ENCODE peak calls at places on chromosomes 5 and 9, in seven cellular contexts. One of them, this sample, is unnamed.
A peak's percentile ranks its signal among the peaks of the same experiment; 100 is the strongest.

GRCh38 chr9:121201045-121201737 is 478 bp downstream of the RAB14 start:
- DNase-seq in NCI-H748 treated with DMSO at 0.1 percent for 48 hours: no peak
- DNase-seq in stimulated activated CD8-positive, alpha-beta memory T cell treated with anti-CD3 and anti-CD28 coated beads, Interleukin-12 subunit alpha, Interleukin-12 subunit beta, amount 100 ng/mL, for 1 hour: peak; percentile 14
- DNase-seq in dermis microvascular lymphatic vessel endothelial cell: no peak
- DNase-seq in AML-193: no peak
- DNase-seq in naive thymus-derived CD8-positive, alpha-beta T cell: peak; percentile 61
- DNase-seq in endothelial cell: peak; percentile 49
- DNase-seq in this sample: peak; percentile 58

GRCh38 chr5:135020111-135020895 is 13.7 kb downstream of the PITX1 start:
- DNase-seq in NCI-H748 treated with DMSO at 0.1 percent for 48 hours: no peak
- DNase-seq in stimulated activated CD8-positive, alpha-beta memory T cell treated with anti-CD3 and anti-CD28 coated beads, Interleukin-12 subunit alpha, Interleukin-12 subunit beta, amount 100 ng/mL, for 1 hour: no peak
- DNase-seq in dermis microvascular lymphatic vessel endothelial cell: no peak
- DNase-seq in AML-193: no peak
- DNase-seq in naive thymus-derived CD8-positive, alpha-beta T cell: no peak
- DNase-seq in endothelial cell: no peak
- DNase-seq in this sample: no peak

GRCh38 chr5:14444988-14445387 is 136.6 kb upstream of the OTULINL start:
- DNase-seq in NCI-H748 treated with DMSO at 0.1 percent for 48 hours: no peak
- DNase-seq in stimulated activated CD8-positive, alpha-beta memory T cell treated with anti-CD3 and anti-CD28 coated beads, Interleukin-12 subunit alpha, Interleukin-12 subunit beta, amount 100 ng/mL, for 1 hour: no peak
- DNase-seq in dermis microvascular lymphatic vessel endothelial cell: no peak
- DNase-seq in AML-193: no peak
- DNase-seq in naive thymus-derived CD8-positive, alpha-beta T cell: no peak
- DNase-seq in endothelial cell: no peak
- DNase-seq in this sample: no peak

GRCh38 chr5:97618721-97619120 is 435.7 kb upstream of the RIOK2 start:
- DNase-seq in NCI-H748 treated with DMSO at 0.1 percent for 48 hours: no peak
- DNase-seq in stimulated activated CD8-positive, alpha-beta memory T cell treated with anti-CD3 and anti-CD28 coated beads, Interleukin-12 subunit alpha, Interleukin-12 subunit beta, amount 100 ng/mL, for 1 hour: no peak
- DNase-seq in dermis microvascular lymphatic vessel endothelial cell: no peak
- DNase-seq in AML-193: no peak
- DNase-seq in naive thymus-derived CD8-positive, alpha-beta T cell: no peak
- DNase-seq in endothelial cell: no peak
- DNase-seq in this sample: no peak

GRCh38 chr9:114958021-114958846 is 27.8 kb upstream of the TNFSF8 start:
- DNase-seq in NCI-H748 treated with DMSO at 0.1 percent for 48 hours: no peak
- DNase-seq in stimulated activated CD8-positive, alpha-beta memory T cell treated with anti-CD3 and anti-CD28 coated beads, Interleukin-12 subunit alpha, Interleukin-12 subunit beta, amount 100 ng/mL, for 1 hour: no peak
- DNase-seq in dermis microvascular lymphatic vessel endothelial cell: no peak
- DNase-seq in AML-193: peak; percentile 87
- DNase-seq in naive thymus-derived CD8-positive, alpha-beta T cell: no peak
- DNase-seq in endothelial cell: no peak
- DNase-seq in this sample: peak; percentile 34

GRCh38 chr9:134484479-134484878 is 157.1 kb upstream of the COL5A1 start:
- DNase-seq in NCI-H748 treated with DMSO at 0.1 percent for 48 hours: no peak
- DNase-seq in stimulated activated CD8-positive, alpha-beta memory T cell treated with anti-CD3 and anti-CD28 coated beads, Interleukin-12 subunit alpha, Interleukin-12 subunit beta, amount 100 ng/mL, for 1 hour: no peak
- DNase-seq in dermis microvascular lymphatic vessel endothelial cell: no peak
- DNase-seq in AML-193: no peak
- DNase-seq in naive thymus-derived CD8-positive, alpha-beta T cell: no peak
- DNase-seq in endothelial cell: no peak
- DNase-seq in this sample: no peak

GRCh38 chr5:2007906-2008437 is 125.2 kb upstream of the IRX4 start:
- DNase-seq in NCI-H748 treated with DMSO at 0.1 percent for 48 hours: no peak
- DNase-seq in stimulated activated CD8-positive, alpha-beta memory T cell treated with anti-CD3 and anti-CD28 coated beads, Interleukin-12 subunit alpha, Interleukin-12 subunit beta, amount 100 ng/mL, for 1 hour: no peak
- DNase-seq in dermis microvascular lymphatic vessel endothelial cell: no peak
- DNase-seq in AML-193: no peak
- DNase-seq in naive thymus-derived CD8-positive, alpha-beta T cell: no peak
- DNase-seq in endothelial cell: no peak
- DNase-seq in this sample: no peak

GRCh38 chr5:17399931-17400330 is 98.1 kb upstream of the TAF11L2 start:
- DNase-seq in NCI-H748 treated with DMSO at 0.1 percent for 48 hours: no peak
- DNase-seq in stimulated activated CD8-positive, alpha-beta memory T cell treated with anti-CD3 and anti-CD28 coated beads, Interleukin-12 subunit alpha, Interleukin-12 subunit beta, amount 100 ng/mL, for 1 hour: no peak
- DNase-seq in dermis microvascular lymphatic vessel endothelial cell: no peak
- DNase-seq in AML-193: no peak
- DNase-seq in naive thymus-derived CD8-positive, alpha-beta T cell: no peak
- DNase-seq in endothelial cell: no peak
- DNase-seq in this sample: no peak

GRCh38 chr5:68406767-68407232 is 191.2 kb downstream of the PIK3R1 start:
- DNase-seq in NCI-H748 treated with DMSO at 0.1 percent for 48 hours: peak; percentile 32
- DNase-seq in stimulated activated CD8-positive, alpha-beta memory T cell treated with anti-CD3 and anti-CD28 coated beads, Interleukin-12 subunit alpha, Interleukin-12 subunit beta, amount 100 ng/mL, for 1 hour: no peak
- DNase-seq in dermis microvascular lymphatic vessel endothelial cell: no peak
- DNase-seq in AML-193: no peak
- DNase-seq in naive thymus-derived CD8-positive, alpha-beta T cell: no peak
- DNase-seq in endothelial cell: no peak
- DNase-seq in this sample: no peak

GRCh38 chr5:102049517-102049916 is 246.6 kb downstream of the SLCO4C1 start:
- DNase-seq in NCI-H748 treated with DMSO at 0.1 percent for 48 hours: peak; percentile 82
- DNase-seq in stimulated activated CD8-positive, alpha-beta memory T cell treated with anti-CD3 and anti-CD28 coated beads, Interleukin-12 subunit alpha, Interleukin-12 subunit beta, amount 100 ng/mL, for 1 hour: no peak
- DNase-seq in dermis microvascular lymphatic vessel endothelial cell: peak; percentile 11
- DNase-seq in AML-193: peak; percentile 48
- DNase-seq in naive thymus-derived CD8-positive, alpha-beta T cell: no peak
- DNase-seq in endothelial cell: no peak
- DNase-seq in this sample: no peak

GRCh38 chr5:73214921-73215490 is 42.0 kb downstream of the TMEM174 start:
- DNase-seq in NCI-H748 treated with DMSO at 0.1 percent for 48 hours: peak; percentile 76
- DNase-seq in stimulated activated CD8-positive, alpha-beta memory T cell treated with anti-CD3 and anti-CD28 coated beads, Interleukin-12 subunit alpha, Interleukin-12 subunit beta, amount 100 ng/mL, for 1 hour: no peak
- DNase-seq in dermis microvascular lymphatic vessel endothelial cell: no peak
- DNase-seq in AML-193: no peak
- DNase-seq in naive thymus-derived CD8-positive, alpha-beta T cell: no peak
- DNase-seq in endothelial cell: no peak
- DNase-seq in this sample: no peak

GRCh38 chr5:35799751-35800150 is 56.9 kb upstream of the IL7R start:
- DNase-seq in NCI-H748 treated with DMSO at 0.1 percent for 48 hours: no peak
- DNase-seq in stimulated activated CD8-positive, alpha-beta memory T cell treated with anti-CD3 and anti-CD28 coated beads, Interleukin-12 subunit alpha, Interleukin-12 subunit beta, amount 100 ng/mL, for 1 hour: no peak
- DNase-seq in dermis microvascular lymphatic vessel endothelial cell: no peak
- DNase-seq in AML-193: no peak
- DNase-seq in naive thymus-derived CD8-positive, alpha-beta T cell: no peak
- DNase-seq in endothelial cell: no peak
- DNase-seq in this sample: no peak

GRCh38 chr5:114362977-114363721 is 1.3 kb downstream of the KCNN2 start:
- DNase-seq in NCI-H748 treated with DMSO at 0.1 percent for 48 hours: no peak
- DNase-seq in stimulated activated CD8-positive, alpha-beta memory T cell treated with anti-CD3 and anti-CD28 coated beads, Interleukin-12 subunit alpha, Interleukin-12 subunit beta, amount 100 ng/mL, for 1 hour: no peak
- DNase-seq in dermis microvascular lymphatic vessel endothelial cell: no peak
- DNase-seq in AML-193: no peak
- DNase-seq in naive thymus-derived CD8-positive, alpha-beta T cell: no peak
- DNase-seq in endothelial cell: peak; percentile 30
- DNase-seq in this sample: no peak

GRCh38 chr9:98104445-98104881 is 14.6 kb downstream of the TRIM14 start:
- DNase-seq in NCI-H748 treated with DMSO at 0.1 percent for 48 hours: no peak
- DNase-seq in stimulated activated CD8-positive, alpha-beta memory T cell treated with anti-CD3 and anti-CD28 coated beads, Interleukin-12 subunit alpha, Interleukin-12 subunit beta, amount 100 ng/mL, for 1 hour: no peak
- DNase-seq in dermis microvascular lymphatic vessel endothelial cell: no peak
- DNase-seq in AML-193: peak; percentile 81
- DNase-seq in naive thymus-derived CD8-positive, alpha-beta T cell: no peak
- DNase-seq in endothelial cell: no peak
- DNase-seq in this sample: no peak

GRCh38 chr9:133945314-133945975 is 46.7 kb downstream of the VAV2 start:
- DNase-seq in NCI-H748 treated with DMSO at 0.1 percent for 48 hours: no peak
- DNase-seq in stimulated activated CD8-positive, alpha-beta memory T cell treated with anti-CD3 and anti-CD28 coated beads, Interleukin-12 subunit alpha, Interleukin-12 subunit beta, amount 100 ng/mL, for 1 hour: no peak
- DNase-seq in dermis microvascular lymphatic vessel endothelial cell: no peak
- DNase-seq in AML-193: no peak
- DNase-seq in naive thymus-derived CD8-positive, alpha-beta T cell: no peak
- DNase-seq in endothelial cell: no peak
- DNase-seq in this sample: no peak

GRCh38 chr5:122704247-122705036 is 70.4 kb upstream of the SNX2 start:
- DNase-seq in NCI-H748 treated with DMSO at 0.1 percent for 48 hours: peak; percentile 28
- DNase-seq in stimulated activated CD8-positive, alpha-beta memory T cell treated with anti-CD3 and anti-CD28 coated beads, Interleukin-12 subunit alpha, Interleukin-12 subunit beta, amount 100 ng/mL, for 1 hour: no peak
- DNase-seq in dermis microvascular lymphatic vessel endothelial cell: peak; percentile 59
- DNase-seq in AML-193: peak; percentile 53
- DNase-seq in naive thymus-derived CD8-positive, alpha-beta T cell: no peak
- DNase-seq in endothelial cell: no peak
- DNase-seq in this sample: no peak

GRCh38 chr5:142902188-142902965 is 132.2 kb downstream of the ARHGAP26 start:
- DNase-seq in NCI-H748 treated with DMSO at 0.1 percent for 48 hours: no peak
- DNase-seq in stimulated activated CD8-positive, alpha-beta memory T cell treated with anti-CD3 and anti-CD28 coated beads, Interleukin-12 subunit alpha, Interleukin-12 subunit beta, amount 100 ng/mL, for 1 hour: no peak
- DNase-seq in dermis microvascular lymphatic vessel endothelial cell: no peak
- DNase-seq in AML-193: peak; percentile 77
- DNase-seq in naive thymus-derived CD8-positive, alpha-beta T cell: no peak
- DNase-seq in endothelial cell: no peak
- DNase-seq in this sample: no peak

GRCh38 chr9:134658378-134658955 is 16.9 kb downstream of the COL5A1 start:
- DNase-seq in NCI-H748 treated with DMSO at 0.1 percent for 48 hours: no peak
- DNase-seq in stimulated activated CD8-positive, alpha-beta memory T cell treated with anti-CD3 and anti-CD28 coated beads, Interleukin-12 subunit alpha, Interleukin-12 subunit beta, amount 100 ng/mL, for 1 hour: no peak
- DNase-seq in dermis microvascular lymphatic vessel endothelial cell: no peak
- DNase-seq in AML-193: no peak
- DNase-seq in naive thymus-derived CD8-positive, alpha-beta T cell: no peak
- DNase-seq in endothelial cell: no peak
- DNase-seq in this sample: no peak

This sample was measured in activated T-helper 1 cell treated with anti-CD3 and anti-CD28 coated beads, Interleukin-12 subunit alpha, Interleukin-12 subunit beta, Interleukin-2, Interleukin-4 antibody, amounts not matched to agents 30 ng/mL and 10 ng/mL and 1 ng/mL, durations not matched to agents 14 hours and 24 hours and 36 hours.